ENCODE peak calls at places on chromosomes 3 and 15, in six cellular contexts. V is HCT116, B is dorsolateral prefrontal cortex, G is HFF-Myc, P is IMR-90, J is left ventricle myocardium inferior. N is an unnamed sample.
A peak's percentile ranks its signal among the peaks of the same experiment; 100 is the strongest.

GRCh38 chr3:188900421-188900941 is 271.3 kb upstream of the TPRG1 start:
- DNase-seq in V (peak; percentile 69), B (no peak), G (no peak), P (peak; percentile 84), J (no peak), N (peak; percentile 55)

GRCh38 chr15:98025237-98025636 is 64.7 kb downstream of the ARRDC4 start:
- DNase-seq in V (no peak), B (no peak), G (peak; percentile 52), P (peak; percentile 0), J (no peak), N (no peak)

GRCh38 chr15:100726426-100727190 is 124.2 kb downstream of the ASB7 start:
- DNase-seq in V (no peak), B (no peak), G (no peak), P (peak; percentile 74), J (no peak), N (no peak)

GRCh38 chr3:20905210-20905805 is 719.3 kb upstream of the SGO1 start:
- DNase-seq in V (no peak), B (no peak), G (no peak), P (no peak), J (no peak), N (peak; percentile 8)

GRCh38 chr15:56468271-56468912 is 3.5 kb upstream of the MNS1 start:
- DNase-seq in V (no peak), B (no peak), G (no peak), P (peak; percentile 9), J (no peak), N (no peak)

GRCh38 chr3:69696365-69696764 is 42.9 kb upstream of the MITF start:
- DNase-seq in V (no peak), B (no peak), G (no peak), P (no peak), J (no peak), N (no peak)

GRCh38 chr3:178498866-178499265 is 37.4 kb upstream of the KCNMB2 start:
- DNase-seq in V (no peak), B (no peak), G (no peak), P (no peak), J (no peak), N (no peak)

GRCh38 chr3:11140054-11140712 is 14.1 kb upstream of the HRH1 start:
- DNase-seq in V (no peak), B (no peak), G (no peak), P (no peak), J (no peak), N (no peak)

GRCh38 chr15:66785637-66786036 is 83.6 kb downstream of the SMAD6 start:
- DNase-seq in V (no peak), B (no peak), G (no peak), P (peak; percentile 86), J (no peak), N (no peak)

GRCh38 chr15:44492672-44493071 is 44.3 kb upstream of the EIF3J start:
- DNase-seq in V (no peak), B (no peak), G (no peak), P (no peak), J (no peak), N (no peak)

GRCh38 chr3:170724599-170724998 is 138.7 kb upstream of the SLC7A14 start:
- DNase-seq in V (no peak), B (no peak), G (no peak), P (peak; percentile 82), J (no peak), N (peak; percentile 88)

GRCh38 chr3:37997791-37998370 is 7.3 kb downstream of the VILL start:
- DNase-seq in V (no peak), B (no peak), G (no peak), P (no peak), J (no peak), N (no peak)

GRCh38 chr3:160368804-160369203 is 30.2 kb downstream of the IFT80 start:
- DNase-seq in V (no peak), B (no peak), G (no peak), P (no peak), J (no peak), N (no peak)

GRCh38 chr3:140572334-140572733 is 105.5 kb upstream of the TRIM42 start:
- DNase-seq in V (no peak), B (no peak), G (no peak), P (no peak), J (no peak), N (no peak)

GRCh38 chr3:182248349-182248880 is 536.7 kb downstream of the SOX2 start:
- DNase-seq in V (peak; percentile 34), B (no peak), G (no peak), P (no peak), J (no peak), N (no peak)

GRCh38 chr3:109071349-109072142 is 46.4 kb downstream of the MORC1 start:
- DNase-seq in V (peak; percentile 1), B (no peak), G (no peak), P (no peak), J (no peak), N (no peak)
- TF ChIP-seq CTCF in V (peak; percentile 16), B (no peak), G (no peak), P (no peak), J (no peak), N (no peak)

DNA sequence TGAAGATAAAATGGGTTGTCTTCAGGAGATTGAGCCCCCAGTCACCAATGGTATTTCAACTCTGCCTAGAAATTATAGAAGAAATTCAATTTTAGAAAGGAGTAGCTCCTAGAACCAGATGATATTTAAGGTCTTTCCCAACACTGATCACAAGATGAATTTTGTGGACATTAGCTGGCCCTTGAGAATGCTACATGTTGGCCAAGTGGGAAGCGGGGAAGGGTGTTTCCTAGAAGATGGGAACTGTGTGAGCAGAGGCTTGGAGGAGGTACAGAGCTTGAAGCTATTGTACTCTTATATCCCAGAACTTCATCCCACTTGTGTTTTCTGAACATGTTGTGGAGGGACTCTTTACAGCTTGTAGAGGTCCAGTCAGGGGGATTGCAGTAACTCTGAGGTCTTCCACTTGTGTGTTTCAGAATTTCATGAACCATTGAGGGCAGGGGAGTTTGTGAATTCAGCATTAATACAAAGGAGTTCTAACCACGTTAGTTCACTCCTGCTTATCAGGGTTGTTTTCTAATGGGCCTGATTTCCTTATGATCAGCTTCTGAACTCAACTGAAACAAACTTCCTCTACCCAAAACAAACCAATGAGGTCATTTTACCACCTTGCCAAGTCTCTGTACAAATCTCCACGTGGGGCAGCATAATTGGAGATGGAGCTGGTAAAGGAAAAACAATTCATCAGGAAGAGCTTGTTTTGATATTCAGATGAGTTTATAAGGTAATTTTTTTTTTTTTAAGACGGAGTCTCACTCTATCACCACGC is 152.6 kb upstream of the TPM1 start:
- DNase-seq in V (no peak), B (no peak), G (no peak), P (peak; percentile 59), J (no peak), N (no peak)
- TF ChIP-seq CTCF in V (no peak), B (no peak), G (no peak), P (no peak), J (no peak), N (no peak)

DNA sequence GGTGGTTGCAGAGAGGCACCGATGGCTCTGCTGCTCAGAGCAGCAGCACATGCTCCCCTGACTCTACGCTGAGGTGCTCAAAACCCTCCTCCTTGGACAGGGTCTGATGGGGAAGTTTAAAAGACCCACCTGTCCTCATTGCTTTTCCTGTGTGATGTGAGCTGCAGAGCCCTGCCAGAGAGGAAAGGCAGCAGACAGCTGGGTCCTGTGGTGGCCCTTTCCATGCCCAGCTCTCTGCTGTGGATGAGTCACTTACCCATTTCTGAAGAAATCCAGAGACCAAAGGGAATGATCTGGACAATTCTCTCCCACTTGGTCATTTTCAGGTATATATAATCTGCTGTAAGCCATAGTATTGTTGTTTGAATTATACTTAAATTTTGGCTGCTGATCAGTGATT is 121.7 kb downstream of the CHDH start:
- DNase-seq in V (no peak), B (no peak), G (no peak), P (no peak), J (no peak), N (no peak)
- TF ChIP-seq CTCF in V (no peak), B (no peak), G (no peak), P (no peak), J (no peak), N (no peak)

GRCh38 chr15:52179278-52180195 is 11.7 kb downstream of the GNB5 start:
- DNase-seq in V (peak; percentile 65), B (peak; percentile 80), G (peak; percentile 12), P (peak; percentile 70), J (peak; percentile 81), N (no peak)
- TF ChIP-seq CTCF in V (no peak), B (no peak), G (no peak), P (no peak), J (no peak), N (no peak)

GRCh38 chr15:92846716-92847115 is 53.4 kb upstream of the CHD2 start:
- DNase-seq in V (no peak), B (no peak), G (no peak), P (peak; percentile 75), J (no peak), N (no peak)
- TF ChIP-seq CTCF in V (no peak), B (no peak), G (no peak), P (no peak), J (no peak), N (no peak)